ENCODE peak calls at places on chromosomes 16 and 17, in four cellular contexts. K is RWPE1, F is dorsolateral prefrontal cortex, H is IMR-90. S is an unnamed sample.

GRCh38 chr16:27708651-27709050 is 158.7 kb downstream of the KATNIP start:
- DNase-seq in K (no peak), F (no peak), H (no peak), S (no peak)

GRCh38 chr17:69314246-69315030 is 12.5 kb downstream of the ABCA5 start:
- DNase-seq in K (no peak), F (no peak), H (no peak), S (no peak)

GRCh38 chr17:42179911-42180410 is 981 bp downstream of the KCNH4 start:
- DNase-seq in K (peak; percentile 67), F (no peak), H (peak; percentile 30), S (no peak)

GRCh38 chr17:17175340-17175739 is 30.8 kb downstream of the PLD6 start:
- DNase-seq in K (no peak), F (no peak), H (no peak), S (no peak)

GRCh38 chr17:74513987-74514631 is 17.2 kb downstream of the CD300LB start:
- DNase-seq in K (peak; percentile 36), F (no peak), H (peak; percentile 31), S (no peak)

GRCh38 chr16:52436646-52437645 is 110.0 kb downstream of the TOX3 start:
- DNase-seq in K (no peak), F (no peak), H (no peak), S (no peak)

GRCh38 chr16:70473446-70474319 is 19.3 kb downstream of the FCSK start:
- DNase-seq in K (no peak), F (no peak), H (no peak), S (no peak)

GRCh38 chr16:66874079-66874775 is 6.1 kb upstream of the PDP2 start:
- DNase-seq in K (no peak), F (no peak), H (peak; percentile 49), S (no peak)

GRCh38 chr16:3091551-3091950 is 7.5 kb downstream of the ZSCAN10 start:
- DNase-seq in K (no peak), F (no peak), H (no peak), S (no peak)

DNA sequence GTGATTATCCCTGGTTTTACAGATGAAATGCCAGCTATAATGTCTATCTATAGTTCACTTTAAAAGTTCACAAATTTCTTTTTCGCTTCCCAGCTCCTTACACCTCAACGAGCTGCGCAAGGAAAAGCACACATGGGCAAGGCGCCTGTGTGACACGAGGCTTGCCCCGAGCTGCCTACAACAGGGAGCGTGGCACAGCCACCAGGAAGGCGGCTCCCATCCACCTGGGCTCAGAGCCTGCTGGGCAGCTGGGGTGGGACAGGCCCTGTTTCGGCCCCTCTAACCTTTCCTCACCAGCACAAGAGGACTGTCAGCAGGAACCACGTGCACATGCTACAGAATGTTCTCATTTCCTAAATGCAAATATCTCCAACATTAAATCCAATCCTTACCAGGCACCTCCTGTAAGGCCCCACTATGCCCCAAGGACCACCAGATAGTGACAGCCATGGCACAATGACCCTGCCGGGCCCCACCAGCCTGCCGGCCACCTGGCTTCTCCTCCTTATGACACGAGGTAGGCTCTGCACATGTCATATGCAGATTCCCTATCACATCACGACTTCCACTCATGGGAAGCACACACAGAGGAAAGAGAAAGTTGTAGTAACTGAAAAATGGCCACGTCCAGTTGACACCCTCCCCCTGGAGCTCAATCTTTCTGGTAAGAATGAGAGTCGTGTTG is 92.1 kb downstream of the ZNF778 start:
- DNase-seq in K (no peak), F (no peak), H (no peak), S (no peak)
- H3K27ac ChIP-seq in K (peak overlapping the region; percentile 41), F (peak overlapping the region; percentile 19), H (no peak overlapping the region), S (no peak overlapping the region)

DNA sequence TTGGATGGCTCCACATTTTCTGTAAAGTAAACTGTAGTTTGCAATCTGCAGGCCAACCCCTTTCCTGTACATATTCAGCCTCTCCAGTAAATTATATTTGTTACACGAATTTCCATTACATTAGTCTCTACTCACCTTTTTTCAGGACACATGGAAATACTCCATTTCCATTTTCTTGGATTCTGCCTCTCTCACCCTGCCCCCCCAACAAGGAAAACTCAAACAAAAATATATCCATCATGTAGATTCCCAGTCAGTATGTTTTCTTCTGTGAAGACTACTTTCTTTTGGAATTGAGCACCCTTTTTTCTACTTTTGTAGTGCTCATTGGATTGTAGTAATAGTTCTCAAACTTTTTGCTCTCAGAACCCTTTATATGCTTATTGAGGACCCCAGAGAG is 2.9 kb downstream of the PPM1D start:
- DNase-seq in K (no peak), F (no peak), H (no peak), S (no peak)
- H3K27ac ChIP-seq in K (no peak overlapping the region), F (peak overlapping the region; percentile 99), H (peak overlapping the region; percentile 64), S (no peak overlapping the region)

GRCh38 chr17:40511136-40511535 is 9.7 kb upstream of the TNS4 start:
- DNase-seq in K (no peak), F (no peak), H (no peak), S (no peak)

GRCh38 chr17:40509626-40510327 is 8.4 kb upstream of the TNS4 start:
- DNase-seq in K (no peak), F (no peak), H (no peak), S (no peak)

GRCh38 chr17:40514013-40514875 is 12.8 kb upstream of the TNS4 start:
- DNase-seq in K (no peak), F (no peak), H (no peak), S (no peak)

GRCh38 chr17:40511667-40512221 is 10.3 kb upstream of the TNS4 start:
- DNase-seq in K (no peak), F (no peak), H (no peak), S (no peak)

DNA sequence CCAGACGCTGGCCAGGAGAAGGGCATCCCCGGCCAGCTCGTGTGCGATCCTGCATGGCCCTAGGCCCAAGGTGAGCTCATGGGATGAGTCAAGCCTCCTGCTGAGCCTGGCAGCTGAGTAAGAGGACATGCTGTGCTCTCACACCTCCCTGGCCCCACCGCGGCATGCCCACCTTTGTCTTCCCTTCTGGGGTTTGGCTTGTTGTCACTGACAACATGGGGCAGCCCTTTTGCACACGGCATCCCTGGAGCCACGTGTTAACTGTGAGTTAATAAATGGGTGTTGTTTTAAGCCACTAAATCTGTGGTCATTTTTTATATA is 8.9 kb upstream of the TNS4 start:
- DNase-seq in K (peak; percentile 91), F (no peak), H (peak; percentile 68), S (peak; percentile 94)
- H3K27ac ChIP-seq in K (peak overlapping the region; percentile 99), F (no peak overlapping the region), H (no peak overlapping the region), S (peak overlapping the region; percentile 89)

GRCh38 chr17:82736511-82737185 is 1.2 kb downstream of the FN3K start:
- DNase-seq in K (no peak), F (no peak), H (no peak), S (no peak)

GRCh38 chr17:82737981-82738877 is 2.8 kb downstream of the FN3K start:
- DNase-seq in K (no peak), F (peak; percentile 96), H (peak; percentile 27), S (no peak)

GRCh38 chr17:82729479-82730260 is 5.7 kb upstream of the FN3K start:
- DNase-seq in K (no peak), F (no peak), H (no peak), S (no peak)

GRCh38 chr17:82732118-82732743 is 3.2 kb upstream of the FN3K start:
- DNase-seq in K (no peak), F (no peak), H (no peak), S (no peak)

DNA sequence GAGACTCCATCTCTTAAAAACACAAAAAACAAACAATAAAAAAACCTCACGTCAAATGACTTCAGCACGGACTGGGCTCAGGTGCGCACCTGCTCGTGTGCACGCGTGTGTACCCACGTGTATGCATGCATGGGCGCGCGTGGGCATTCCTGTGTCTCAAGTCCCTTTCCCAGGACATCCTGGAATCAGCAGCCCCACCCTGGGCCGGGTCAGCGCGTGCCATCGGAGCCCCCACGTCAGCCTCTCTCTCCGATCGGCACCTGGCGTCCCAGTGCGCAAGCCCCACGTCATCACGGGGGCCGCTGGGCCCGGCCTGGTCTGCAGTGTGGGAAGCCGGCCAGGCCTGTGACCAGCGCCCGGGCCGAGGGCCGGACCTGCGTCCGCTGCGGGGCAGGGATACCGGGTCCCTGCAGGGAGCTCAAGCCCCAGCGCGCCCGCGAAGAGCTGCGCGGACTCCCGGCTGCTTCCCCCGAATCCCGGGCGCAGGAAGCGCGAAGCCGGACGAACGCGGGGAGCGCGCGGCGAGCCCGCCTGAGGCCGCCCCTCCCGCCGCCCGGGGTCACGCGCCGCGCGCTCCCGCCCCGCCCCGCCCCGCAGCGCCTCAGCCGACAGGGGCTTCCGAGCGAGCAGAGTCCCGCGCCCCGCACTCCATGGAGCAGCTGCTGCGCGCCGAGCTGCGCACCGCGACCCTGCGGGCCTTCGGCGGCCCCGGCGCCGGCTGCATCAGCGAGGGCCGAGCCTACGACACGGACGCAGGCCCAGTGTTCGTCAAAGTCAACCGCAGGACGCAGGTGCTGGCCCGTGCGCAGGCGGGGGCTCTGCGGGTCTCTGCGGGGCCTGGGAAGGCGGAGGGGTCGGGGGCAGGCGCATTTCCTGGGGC is at the start of gene FN3K:
- DNase-seq in K (peak; percentile 54), F (peak; percentile 74), H (peak; percentile 85), S (no peak)
- H3K27ac ChIP-seq in K (peak within 1 kb of the TSS; percentile 63), F (peak within 1 kb of the TSS; percentile 90), H (no peak within 1 kb of the TSS), S (no peak within 1 kb of the TSS)

S was measured in epithelial cell of prostate.